ENCODE peak calls at places on chromosomes 2 and 18, in six cellular contexts. One of them, this sample, is unnamed.

GRCh38 chr2:38991899-38992298 is 102.2 kb downstream of the ARHGEF33 start:
- DNase-seq in spleen: no peak
- DNase-seq in MM.1S: no peak
- DNase-seq in fibroblast of mammary gland: no peak
- DNase-seq in mammary epithelial cell: no peak
- DNase-seq in GM23338: peak; percentile 27
- DNase-seq in this sample: no peak

GRCh38 chr2:66390811-66391210 is 44.1 kb upstream of the MEIS1 start:
- DNase-seq in spleen: no peak
- DNase-seq in MM.1S: no peak
- DNase-seq in fibroblast of mammary gland: no peak
- DNase-seq in GM23338: no peak
- DNase-seq in mammary epithelial cell: peak; percentile 59
- DNase-seq in this sample: no peak

GRCh38 chr2:190718652-190719526 is 70.0 kb downstream of the NAB1 start:
- DNase-seq in fibroblast of mammary gland: peak; percentile 89
- DNase-seq in spleen: no peak
- DNase-seq in mammary epithelial cell: peak; percentile 94
- DNase-seq in MM.1S: no peak
- DNase-seq in GM23338: peak; percentile 18
- DNase-seq in this sample: no peak

GRCh38 chr2:36820942-36821605 is 124.6 kb downstream of the VIT start:
- DNase-seq in MM.1S: no peak
- DNase-seq in fibroblast of mammary gland: no peak
- DNase-seq in GM23338: no peak
- DNase-seq in spleen: no peak
- DNase-seq in mammary epithelial cell: no peak
- DNase-seq in this sample: no peak

GRCh38 chr2:105595536-105595935 is 149.2 kb upstream of the NCK2 start:
- DNase-seq in MM.1S: no peak
- DNase-seq in spleen: no peak
- DNase-seq in GM23338: no peak
- DNase-seq in mammary epithelial cell: peak; percentile 76
- DNase-seq in fibroblast of mammary gland: no peak
- DNase-seq in this sample: no peak

GRCh38 chr2:219916761-219917160 is 289.3 kb downstream of the SLC4A3 start:
- DNase-seq in MM.1S: no peak
- DNase-seq in mammary epithelial cell: no peak
- DNase-seq in spleen: no peak
- DNase-seq in GM23338: no peak
- DNase-seq in fibroblast of mammary gland: no peak
- DNase-seq in this sample: no peak

GRCh38 chr2:37590119-37590571 is 81.3 kb downstream of the CDC42EP3 start:
- DNase-seq in mammary epithelial cell: peak; percentile 11
- DNase-seq in spleen: no peak
- DNase-seq in GM23338: no peak
- DNase-seq in fibroblast of mammary gland: peak; percentile 97
- DNase-seq in MM.1S: no peak
- DNase-seq in this sample: no peak

GRCh38 chr2:86243950-86244733 is 44.9 kb downstream of the MRPL35 start:
- DNase-seq in GM23338: no peak
- DNase-seq in spleen: no peak
- DNase-seq in fibroblast of mammary gland: no peak
- DNase-seq in MM.1S: peak; percentile 65
- DNase-seq in mammary epithelial cell: no peak
- DNase-seq in this sample: no peak

GRCh38 chr2:240472078-240472790 is 36.8 kb downstream of the GPC1 start:
- DNase-seq in spleen: peak; percentile 42
- DNase-seq in GM23338: no peak
- DNase-seq in mammary epithelial cell: peak; percentile 47
- DNase-seq in MM.1S: no peak
- DNase-seq in fibroblast of mammary gland: no peak
- DNase-seq in this sample: no peak

GRCh38 chr2:172710584-172711024 is 25.0 kb upstream of the RAPGEF4 start:
- DNase-seq in MM.1S: peak; percentile 43
- DNase-seq in mammary epithelial cell: peak; percentile 94
- DNase-seq in spleen: no peak
- DNase-seq in GM23338: peak; percentile 62
- DNase-seq in fibroblast of mammary gland: peak; percentile 87
- DNase-seq in this sample: no peak

GRCh38 chr2:237132799-237133198 is 47.1 kb downstream of the COPS8 start:
- DNase-seq in mammary epithelial cell: peak; percentile 36
- DNase-seq in spleen: no peak
- DNase-seq in MM.1S: no peak
- DNase-seq in GM23338: peak; percentile 89
- DNase-seq in fibroblast of mammary gland: no peak
- DNase-seq in this sample: no peak

GRCh38 chr18:63148449-63149199 is 170.9 kb downstream of the BCL2 start:
- DNase-seq in mammary epithelial cell: no peak
- DNase-seq in MM.1S: no peak
- DNase-seq in GM23338: no peak
- DNase-seq in spleen: no peak
- DNase-seq in fibroblast of mammary gland: peak; percentile 69
- DNase-seq in this sample: no peak

GRCh38 chr2:173590278-173590811 is 235.7 kb downstream of the CDCA7 start:
- DNase-seq in spleen: no peak
- DNase-seq in mammary epithelial cell: peak; percentile 99
- DNase-seq in MM.1S: no peak
- DNase-seq in GM23338: no peak
- DNase-seq in fibroblast of mammary gland: peak; percentile 98
- DNase-seq in this sample: no peak

GRCh38 chr2:31784868-31785267 is 204.1 kb upstream of the SRD5A2 start:
- DNase-seq in fibroblast of mammary gland: no peak
- DNase-seq in MM.1S: no peak
- DNase-seq in GM23338: no peak
- DNase-seq in spleen: no peak
- DNase-seq in mammary epithelial cell: no peak
- DNase-seq in this sample: no peak

GRCh38 chr2:9380702-9381628 is 42.4 kb downstream of the ITGB1BP1 start:
- DNase-seq in mammary epithelial cell: peak; percentile 25
- DNase-seq in MM.1S: no peak
- DNase-seq in spleen: peak; percentile 9
- DNase-seq in GM23338: no peak
- DNase-seq in fibroblast of mammary gland: peak; percentile 97
- DNase-seq in this sample: no peak

GRCh38 chr2:159169187-159169586 is 117.3 kb downstream of the WDSUB1 start:
- DNase-seq in GM23338: no peak
- DNase-seq in spleen: no peak
- DNase-seq in fibroblast of mammary gland: no peak
- DNase-seq in MM.1S: no peak
- DNase-seq in mammary epithelial cell: no peak
- DNase-seq in this sample: no peak

GRCh38 chr18:25171334-25171733 is 180.6 kb downstream of the ZNF521 start:
- DNase-seq in mammary epithelial cell: no peak
- DNase-seq in fibroblast of mammary gland: no peak
- DNase-seq in spleen: no peak
- DNase-seq in MM.1S: no peak
- DNase-seq in GM23338: no peak
- DNase-seq in this sample: no peak

GRCh38 chr2:105778344-105778607 is 33.6 kb downstream of the NCK2 start:
- DNase-seq in MM.1S: no peak
- DNase-seq in fibroblast of mammary gland: no peak
- DNase-seq in spleen: no peak
- DNase-seq in GM23338: no peak
- DNase-seq in mammary epithelial cell: no peak
- DNase-seq in this sample: no peak

GRCh38 chr18:10041180-10041579 is 127.4 kb downstream of the VAPA start:
- DNase-seq in mammary epithelial cell: no peak
- DNase-seq in MM.1S: no peak
- DNase-seq in fibroblast of mammary gland: peak; percentile 83
- DNase-seq in GM23338: no peak
- DNase-seq in spleen: no peak
- DNase-seq in this sample: no peak

GRCh38 chr2:11892041-11892440 is 145.6 kb downstream of the LPIN1 start:
- DNase-seq in spleen: no peak
- DNase-seq in MM.1S: no peak
- DNase-seq in GM23338: no peak
- DNase-seq in fibroblast of mammary gland: no peak
- DNase-seq in mammary epithelial cell: no peak
- DNase-seq in this sample: no peak

GRCh38 chr18:36354989-36355388 is 57.5 kb downstream of the FHOD3 start:
- DNase-seq in spleen: no peak
- DNase-seq in fibroblast of mammary gland: peak; percentile 95
- DNase-seq in mammary epithelial cell: peak; percentile 71
- DNase-seq in GM23338: no peak
- DNase-seq in MM.1S: no peak
- DNase-seq in this sample: no peak

GRCh38 chr2:942775-943460 is 7.7 kb upstream of the SNTG2 start:
- DNase-seq in GM23338: no peak
- DNase-seq in fibroblast of mammary gland: no peak
- DNase-seq in mammary epithelial cell: no peak
- DNase-seq in spleen: no peak
- DNase-seq in MM.1S: no peak
- DNase-seq in this sample: no peak

GRCh38 chr2:88554189-88554588 is 73.1 kb downstream of the EIF2AK3 start:
- DNase-seq in MM.1S: no peak
- DNase-seq in fibroblast of mammary gland: no peak
- DNase-seq in GM23338: peak; percentile 63
- DNase-seq in mammary epithelial cell: peak; percentile 8
- DNase-seq in spleen: no peak
- DNase-seq in this sample: no peak

GRCh38 chr2:235614900-235615712 is 121.3 kb downstream of the AGAP1 start:
- DNase-seq in fibroblast of mammary gland: peak; percentile 85
- DNase-seq in GM23338: no peak
- DNase-seq in MM.1S: no peak
- DNase-seq in spleen: no peak
- DNase-seq in mammary epithelial cell: no peak
- DNase-seq in this sample: no peak

GRCh38 chr2:158191076-158191566 is 89.4 kb downstream of the UPP2 start:
- DNase-seq in spleen: no peak
- DNase-seq in MM.1S: peak; percentile 72
- DNase-seq in mammary epithelial cell: no peak
- DNase-seq in GM23338: peak; percentile 32
- DNase-seq in fibroblast of mammary gland: no peak
- DNase-seq in this sample: no peak

GRCh38 chr18:47184419-47185050 is 8.4 kb upstream of the IER3IP1 start:
- DNase-seq in GM23338: peak; percentile 51
- DNase-seq in fibroblast of mammary gland: peak; percentile 53
- DNase-seq in spleen: no peak
- DNase-seq in mammary epithelial cell: peak; percentile 66
- DNase-seq in MM.1S: no peak
- DNase-seq in this sample: no peak

GRCh38 chr18:13481820-13482640 is 244.3 kb downstream of the FAM210A start:
- DNase-seq in spleen: no peak
- DNase-seq in fibroblast of mammary gland: no peak
- DNase-seq in GM23338: no peak
- DNase-seq in mammary epithelial cell: no peak
- DNase-seq in MM.1S: no peak
- DNase-seq in this sample: no peak

GRCh38 chr2:230330725-230331124 is 3.7 kb downstream of the SP140L start:
- DNase-seq in GM23338: no peak
- DNase-seq in mammary epithelial cell: no peak
- DNase-seq in spleen: no peak
- DNase-seq in MM.1S: no peak
- DNase-seq in fibroblast of mammary gland: peak; percentile 24
- DNase-seq in this sample: no peak

GRCh38 chr2:59073257-59073656 is 832.1 kb upstream of the FANCL start:
- DNase-seq in fibroblast of mammary gland: no peak
- DNase-seq in spleen: no peak
- DNase-seq in MM.1S: no peak
- DNase-seq in mammary epithelial cell: no peak
- DNase-seq in GM23338: no peak
- DNase-seq in this sample: no peak

GRCh38 chr2:149525323-149525722 is 62.3 kb downstream of the MMADHC start:
- DNase-seq in spleen: peak; percentile 54
- DNase-seq in mammary epithelial cell: no peak
- DNase-seq in MM.1S: no peak
- DNase-seq in fibroblast of mammary gland: no peak
- DNase-seq in GM23338: no peak
- DNase-seq in this sample: no peak
- TF ChIP-seq CTCF in spleen: no peak
- TF ChIP-seq CTCF in mammary epithelial cell: no peak
- TF ChIP-seq CTCF in MM.1S: no peak
- TF ChIP-seq CTCF in fibroblast of mammary gland: no peak
- TF ChIP-seq CTCF in GM23338: no peak
- TF ChIP-seq CTCF in this sample: no peak

DNA sequence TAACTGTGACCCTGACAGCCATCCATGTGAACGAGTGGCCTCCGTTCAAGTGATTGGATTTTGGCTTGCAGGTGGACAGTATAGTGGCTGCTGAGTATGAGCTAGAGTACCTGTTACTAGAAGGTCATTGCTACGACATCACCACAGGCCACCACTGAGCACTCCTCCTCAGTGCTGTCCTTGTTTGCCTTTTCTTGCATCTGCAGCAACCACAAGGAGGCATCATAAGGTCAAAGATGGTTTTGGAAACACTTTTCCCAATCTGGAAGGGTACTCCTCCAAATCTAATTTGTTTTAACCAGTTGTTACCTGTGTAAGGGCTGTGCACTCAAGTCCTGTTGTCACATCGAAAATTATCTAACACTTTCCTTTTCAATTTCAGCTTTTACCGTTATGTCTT is 81.2 kb downstream of the UGGT1 start:
- DNase-seq in GM23338: peak; percentile 37
- DNase-seq in mammary epithelial cell: no peak
- DNase-seq in spleen: no peak
- DNase-seq in fibroblast of mammary gland: peak; percentile 13
- DNase-seq in MM.1S: no peak
- DNase-seq in this sample: no peak
- TF ChIP-seq CTCF in GM23338: peak; percentile 52
- TF ChIP-seq CTCF in mammary epithelial cell: no peak
- TF ChIP-seq CTCF in spleen: no peak
- TF ChIP-seq CTCF in fibroblast of mammary gland: peak; percentile 17
- TF ChIP-seq CTCF in MM.1S: no peak
- TF ChIP-seq CTCF in this sample: no peak

GRCh38 chr2:231692847-231693246 is 15.5 kb upstream of the PTMA start:
- DNase-seq in GM23338: no peak
- DNase-seq in mammary epithelial cell: no peak
- DNase-seq in fibroblast of mammary gland: no peak
- DNase-seq in spleen: peak; percentile 64
- DNase-seq in MM.1S: no peak
- DNase-seq in this sample: no peak
- TF ChIP-seq CTCF in GM23338: no peak
- TF ChIP-seq CTCF in mammary epithelial cell: no peak
- TF ChIP-seq CTCF in fibroblast of mammary gland: no peak
- TF ChIP-seq CTCF in spleen: no peak
- TF ChIP-seq CTCF in MM.1S: no peak
- TF ChIP-seq CTCF in this sample: no peak

DNA sequence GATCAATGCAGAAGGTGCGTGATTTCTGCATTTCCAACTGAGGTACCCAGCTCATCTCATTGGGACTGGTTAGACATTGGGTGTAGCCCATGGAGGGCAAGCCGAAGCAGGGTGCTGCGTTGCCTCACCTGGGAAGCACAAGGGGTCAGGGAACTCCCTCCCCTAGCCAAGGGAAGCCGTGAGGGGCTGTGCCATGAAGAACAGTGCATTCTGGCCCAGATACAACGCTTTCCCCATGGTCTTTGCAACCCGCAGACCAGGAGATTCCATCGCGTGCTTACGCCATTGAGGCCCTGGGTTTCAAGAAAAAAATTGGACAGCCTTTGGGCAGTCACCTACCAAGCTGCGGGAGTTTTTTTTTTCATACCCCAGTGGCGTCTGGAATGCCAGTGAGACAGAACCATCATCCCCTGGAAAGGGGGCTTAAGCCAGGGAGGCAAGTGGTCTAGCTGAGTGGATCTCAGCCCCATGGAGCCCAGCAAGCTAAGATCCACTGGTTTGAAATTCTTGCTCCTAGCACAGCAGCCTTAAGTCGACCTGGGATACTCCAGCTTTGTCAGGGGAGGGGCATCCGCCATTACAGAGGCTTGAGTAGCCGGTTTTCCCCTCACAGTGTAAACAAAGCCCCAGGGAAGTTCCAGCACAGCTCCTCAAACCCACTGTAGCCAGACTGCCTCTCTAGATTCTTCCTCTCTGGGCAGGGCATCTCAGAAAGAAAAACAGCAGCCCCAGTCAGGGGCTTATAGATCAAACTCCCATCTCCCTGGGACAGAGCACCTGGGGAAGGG is 21.7 kb downstream of the TFPI start:
- DNase-seq in fibroblast of mammary gland: no peak
- DNase-seq in mammary epithelial cell: no peak
- DNase-seq in spleen: no peak
- DNase-seq in GM23338: no peak
- DNase-seq in MM.1S: no peak
- DNase-seq in this sample: no peak
- TF ChIP-seq CTCF in fibroblast of mammary gland: no peak
- TF ChIP-seq CTCF in mammary epithelial cell: no peak
- TF ChIP-seq CTCF in spleen: no peak
- TF ChIP-seq CTCF in GM23338: no peak
- TF ChIP-seq CTCF in MM.1S: no peak
- TF ChIP-seq CTCF in this sample: no peak

This sample was measured in CD14-positive monocyte.